ENCODE peak calls at places on chromosome 13, in nine cellular contexts. M is fibroblast of the aortic adventitia; C is CD8-positive, alpha-beta T cell; Z is uterus; N is GM12864; F is CD4-positive, alpha-beta T cell; G is osteoblast; W is neural crest cell; E is neural progenitor cell. P is an unnamed sample.

GRCh38 chr13:25928941-25929505 is 122.8 kb downstream of the SHISA2 start:
- DNase-seq in N (no peak), G (no peak), C (no peak), F (no peak), Z (no peak), W (no peak), M (no peak), E (no peak), P (no peak)

GRCh38 chr13:21478881-21479808 is 20.0 kb upstream of the ZDHHC20 start:
- DNase-seq in G (peak; percentile 73), F (peak; percentile 26), E (peak; percentile 80), N (peak; percentile 52), Z (peak; percentile 50), M (peak; percentile 90), W (peak; percentile 48), C (peak; percentile 18), P (no peak)

GRCh38 chr13:28387740-28388501 is 107.0 kb downstream of the FLT1 start:
- DNase-seq in F (no peak), G (no peak), C (no peak), W (no peak), E (no peak), N (no peak), M (no peak), Z (no peak), P (no peak)

GRCh38 chr13:27868639-27869435 is 51.0 kb upstream of the PDX1 start:
- DNase-seq in G (no peak), Z (no peak), E (peak; percentile 34), C (no peak), F (no peak), W (no peak), N (no peak), M (peak; percentile 32), P (no peak)

GRCh38 chr13:36766295-36766694 is 52.7 kb upstream of the RFXAP start:
- DNase-seq in Z (no peak), E (no peak), N (no peak), W (no peak), C (no peak), M (peak; percentile 54), F (no peak), G (no peak), P (no peak)

GRCh38 chr13:95714142-95714832 is 37.3 kb downstream of the DNAJC3 start:
- DNase-seq in Z (no peak), M (peak; percentile 62), E (no peak), G (peak; percentile 64), F (no peak), C (no peak), N (no peak), W (no peak), P (no peak)

GRCh38 chr13:51315658-51316057 is 23.8 kb upstream of the SERPINE3 start:
- DNase-seq in F (no peak), E (peak; percentile 20), G (no peak), W (no peak), C (no peak), Z (no peak), N (no peak), M (peak; percentile 53), P (no peak)

GRCh38 chr13:39263033-39263432 is 224.8 kb downstream of the NHLRC3 start:
- DNase-seq in N (peak; percentile 22), G (peak; percentile 35), F (no peak), W (peak; percentile 31), E (peak; percentile 49), M (peak; percentile 39), Z (peak; percentile 46), C (no peak), P (peak; percentile 55)

GRCh38 chr13:106383791-106384190 is 151.7 kb downstream of the EFNB2 start:
- DNase-seq in F (no peak), N (no peak), Z (no peak), M (peak; percentile 10), E (no peak), G (no peak), W (no peak), C (no peak), P (no peak)

GRCh38 chr13:80052286-80052685 is 288.6 kb downstream of the SPRY2 start:
- DNase-seq in E (no peak), F (no peak), N (no peak), W (no peak), M (no peak), G (no peak), C (no peak), Z (no peak), P (no peak)

GRCh38 chr13:72539925-72540324 is 187.5 kb downstream of the MZT1 start:
- DNase-seq in W (no peak), F (no peak), G (no peak), C (no peak), Z (no peak), E (no peak), M (no peak), N (no peak), P (no peak)

GRCh38 chr13:47337781-47338507 is 441.1 kb upstream of the HTR2A start:
- DNase-seq in N (no peak), M (peak; percentile 79), E (peak; percentile 20), C (no peak), W (no peak), F (no peak), G (no peak), Z (no peak), P (peak; percentile 16)

DNA sequence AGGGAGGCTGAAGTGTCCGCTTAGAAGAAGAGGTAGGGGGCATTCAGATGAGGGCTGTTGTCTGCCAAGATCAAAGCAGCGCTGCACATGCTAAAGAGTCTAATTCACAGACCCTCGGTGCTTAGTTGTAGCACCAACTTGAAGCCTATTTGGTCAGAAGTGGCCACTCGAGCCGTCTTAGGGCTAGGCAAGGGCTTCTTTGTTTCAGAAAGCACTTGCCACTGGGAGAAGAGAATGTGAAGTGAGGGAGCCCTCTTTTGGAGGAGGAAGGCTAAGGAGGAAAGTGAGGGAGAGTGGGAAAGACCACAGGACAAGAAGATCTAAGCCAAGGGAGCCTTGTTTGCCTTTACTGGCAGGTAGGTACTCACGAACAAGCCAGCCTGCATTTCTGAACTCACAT is 313.4 kb upstream of the TMTC4 start:
- DNase-seq in E (peak; percentile 57), W (no peak), C (no peak), Z (no peak), N (no peak), F (no peak), M (peak; percentile 62), G (peak; percentile 77), P (no peak)
- TF ChIP-seq CTCF in E (peak; percentile 54), W (peak; percentile 22), C (no peak), Z (no peak), N (no peak), F (no peak), M (peak; percentile 47), G (peak; percentile 55), P (no peak)

GRCh38 chr13:41596190-41596589 is 138.8 kb downstream of the RGCC start:
- DNase-seq in G (no peak), Z (no peak), E (no peak), F (no peak), N (no peak), W (no peak), M (no peak), C (no peak), P (no peak)
- TF ChIP-seq CTCF in G (no peak), Z (no peak), E (no peak), F (no peak), N (no peak), W (no peak), M (peak; percentile 4), C (no peak), P (no peak)

GRCh38 chr13:112711528-112712265 is 21.9 kb downstream of the ATP11A start:
- DNase-seq in Z (peak; percentile 98), N (no peak), G (peak; percentile 99), C (no peak), F (no peak), M (peak; percentile 99), E (peak; percentile 95), W (peak; percentile 31), P (peak; percentile 60)
- TF ChIP-seq CTCF in Z (no peak), N (no peak), G (peak; percentile 17), C (no peak), F (no peak), M (peak; percentile 25), E (peak; percentile 58), W (peak; percentile 24), P (peak; percentile 53)

DNA sequence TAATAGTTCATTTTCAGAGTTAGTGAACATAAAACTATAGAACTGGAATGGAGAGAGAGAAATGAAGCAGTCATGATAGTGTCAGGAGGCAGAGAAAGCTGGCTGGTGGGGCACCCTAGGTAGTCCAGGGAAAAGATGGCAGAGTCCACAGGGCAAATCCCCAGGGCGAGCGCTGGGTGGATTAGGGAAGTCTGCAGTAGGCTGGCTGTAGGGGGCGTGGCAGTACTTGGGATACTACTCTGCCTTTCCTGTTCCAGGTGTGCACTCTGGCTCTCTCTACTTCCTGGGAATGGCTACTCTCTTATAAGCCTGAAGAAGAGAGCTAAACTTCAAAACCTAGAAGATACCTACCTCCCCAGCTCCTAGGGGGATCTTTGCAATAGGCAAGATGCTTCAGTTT is 232.9 kb upstream of the SLC10A2 start:
- DNase-seq in C (no peak), E (peak; percentile 39), F (no peak), G (no peak), N (no peak), M (no peak), W (no peak), Z (no peak), P (no peak)
- TF ChIP-seq CTCF in C (no peak), E (peak; percentile 36), F (no peak), G (no peak), N (no peak), M (no peak), W (no peak), Z (no peak), P (no peak)

DNA sequence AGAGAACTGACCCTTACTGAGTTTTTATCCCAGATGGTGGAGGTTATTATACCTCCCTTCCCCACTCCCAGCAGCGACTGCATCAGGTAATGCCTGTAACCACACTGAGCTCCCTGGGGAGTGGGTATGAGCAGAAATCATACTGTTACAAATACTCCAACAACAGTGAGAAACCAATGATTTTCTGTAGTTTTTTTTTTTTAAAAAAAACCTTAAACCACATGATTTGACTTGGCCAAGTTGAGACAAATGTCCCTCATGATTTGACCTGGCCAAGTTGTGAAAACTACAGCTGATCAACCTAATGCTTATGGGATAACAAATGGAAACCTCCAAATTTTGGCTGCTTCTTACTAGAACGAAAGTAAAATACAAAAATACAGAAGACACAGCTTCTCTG is 33.1 kb upstream of the SERP2 start:
- DNase-seq in E (no peak), C (no peak), G (no peak), N (no peak), W (no peak), F (no peak), Z (no peak), M (no peak), P (no peak)
- TF ChIP-seq CTCF in E (no peak), C (no peak), G (no peak), N (no peak), W (no peak), F (no peak), Z (no peak), M (no peak), P (no peak)

P was measured in glutamatergic neuron.